ENCODE peak calls at places on chromosomes 13 and 19, in eight cellular contexts. One of them, this sample, is unnamed.
A peak's percentile ranks its signal among the peaks of the same experiment; 100 is the strongest.

GRCh38 chr13:99995503-99996176 is 14.1 kb downstream of the ZIC2 start:
- DNase-seq in RWPE1: no peak
- DNase-seq in AG09319: no peak
- DNase-seq in cardiac fibroblast: peak; percentile 52
- DNase-seq in cardiac muscle cell: no peak
- DNase-seq in activated B cell treated with CpG ODN at 0.5 μM for 24 hours: no peak
- DNase-seq in B cell: peak; percentile 26
- DNase-seq in breast epithelium: no peak
- DNase-seq in this sample: no peak

GRCh38 chr13:100828226-100828625 is 153.6 kb upstream of the TMTC4 start:
- DNase-seq in RWPE1: no peak
- DNase-seq in AG09319: no peak
- DNase-seq in cardiac fibroblast: no peak
- DNase-seq in cardiac muscle cell: peak; percentile 3
- DNase-seq in activated B cell treated with CpG ODN at 0.5 μM for 24 hours: no peak
- DNase-seq in B cell: no peak
- DNase-seq in breast epithelium: no peak
- DNase-seq in this sample: no peak

GRCh38 chr13:24180743-24181384 is 20.3 kb downstream of the SPATA13 start:
- DNase-seq in RWPE1: no peak
- DNase-seq in AG09319: no peak
- DNase-seq in cardiac fibroblast: peak; percentile 49
- DNase-seq in cardiac muscle cell: peak; percentile 19
- DNase-seq in activated B cell treated with CpG ODN at 0.5 μM for 24 hours: no peak
- DNase-seq in B cell: no peak
- DNase-seq in breast epithelium: no peak
- DNase-seq in this sample: no peak

GRCh38 chr13:25602206-25602605 is 230.4 kb downstream of the ATP8A2 start:
- DNase-seq in RWPE1: no peak
- DNase-seq in AG09319: no peak
- DNase-seq in cardiac fibroblast: no peak
- DNase-seq in cardiac muscle cell: no peak
- DNase-seq in activated B cell treated with CpG ODN at 0.5 μM for 24 hours: no peak
- DNase-seq in B cell: no peak
- DNase-seq in breast epithelium: no peak
- DNase-seq in this sample: no peak

GRCh38 chr19:47380559-47380958 is 31.4 kb downstream of the DHX34 start:
- DNase-seq in RWPE1: no peak
- DNase-seq in AG09319: no peak
- DNase-seq in cardiac fibroblast: no peak
- DNase-seq in cardiac muscle cell: no peak
- DNase-seq in activated B cell treated with CpG ODN at 0.5 μM for 24 hours: no peak
- DNase-seq in B cell: no peak
- DNase-seq in breast epithelium: no peak
- DNase-seq in this sample: no peak

GRCh38 chr19:34393629-34394028 is 10.6 kb upstream of the PDCD2L start:
- DNase-seq in RWPE1: no peak
- DNase-seq in AG09319: no peak
- DNase-seq in cardiac fibroblast: no peak
- DNase-seq in cardiac muscle cell: no peak
- DNase-seq in activated B cell treated with CpG ODN at 0.5 μM for 24 hours: no peak
- DNase-seq in B cell: no peak
- DNase-seq in breast epithelium: no peak
- DNase-seq in this sample: no peak

GRCh38 chr19:10417598-10418280 is 2.6 kb upstream of the PDE4A start:
- DNase-seq in RWPE1: no peak
- DNase-seq in AG09319: no peak
- DNase-seq in cardiac fibroblast: no peak
- DNase-seq in cardiac muscle cell: no peak
- DNase-seq in activated B cell treated with CpG ODN at 0.5 μM for 24 hours: no peak
- DNase-seq in B cell: peak; percentile 45
- DNase-seq in breast epithelium: no peak
- DNase-seq in this sample: no peak

GRCh38 chr19:2624537-2625091 is 77.9 kb downstream of the GNG7 start:
- DNase-seq in RWPE1: no peak
- DNase-seq in AG09319: no peak
- DNase-seq in cardiac fibroblast: no peak
- DNase-seq in cardiac muscle cell: no peak
- DNase-seq in activated B cell treated with CpG ODN at 0.5 μM for 24 hours: no peak
- DNase-seq in B cell: peak; percentile 71
- DNase-seq in breast epithelium: no peak
- DNase-seq in this sample: no peak

GRCh38 chr19:47263169-47263560 is 6.8 kb downstream of the CCDC9 start:
- DNase-seq in RWPE1: no peak
- DNase-seq in AG09319: no peak
- DNase-seq in cardiac fibroblast: no peak
- DNase-seq in cardiac muscle cell: no peak
- DNase-seq in activated B cell treated with CpG ODN at 0.5 μM for 24 hours: no peak
- DNase-seq in B cell: no peak
- DNase-seq in breast epithelium: no peak
- DNase-seq in this sample: no peak

GRCh38 chr19:52823676-52824075 is 2.2 kb upstream of the ZNF28 start:
- DNase-seq in RWPE1: no peak
- DNase-seq in AG09319: no peak
- DNase-seq in cardiac fibroblast: no peak
- DNase-seq in cardiac muscle cell: no peak
- DNase-seq in activated B cell treated with CpG ODN at 0.5 μM for 24 hours: no peak
- DNase-seq in B cell: no peak
- DNase-seq in breast epithelium: no peak
- DNase-seq in this sample: no peak

GRCh38 chr13:111363591-111363990 is 43.1 kb downstream of the TEX29 start:
- DNase-seq in RWPE1: no peak
- DNase-seq in AG09319: no peak
- DNase-seq in cardiac fibroblast: no peak
- DNase-seq in cardiac muscle cell: no peak
- DNase-seq in activated B cell treated with CpG ODN at 0.5 μM for 24 hours: no peak
- DNase-seq in B cell: no peak
- DNase-seq in breast epithelium: no peak
- DNase-seq in this sample: no peak

GRCh38 chr13:51175639-51176038 is 46.6 kb upstream of the FAM124A start:
- DNase-seq in RWPE1: no peak
- DNase-seq in AG09319: no peak
- DNase-seq in cardiac fibroblast: no peak
- DNase-seq in cardiac muscle cell: no peak
- DNase-seq in activated B cell treated with CpG ODN at 0.5 μM for 24 hours: no peak
- DNase-seq in B cell: no peak
- DNase-seq in breast epithelium: no peak
- DNase-seq in this sample: no peak

DNA sequence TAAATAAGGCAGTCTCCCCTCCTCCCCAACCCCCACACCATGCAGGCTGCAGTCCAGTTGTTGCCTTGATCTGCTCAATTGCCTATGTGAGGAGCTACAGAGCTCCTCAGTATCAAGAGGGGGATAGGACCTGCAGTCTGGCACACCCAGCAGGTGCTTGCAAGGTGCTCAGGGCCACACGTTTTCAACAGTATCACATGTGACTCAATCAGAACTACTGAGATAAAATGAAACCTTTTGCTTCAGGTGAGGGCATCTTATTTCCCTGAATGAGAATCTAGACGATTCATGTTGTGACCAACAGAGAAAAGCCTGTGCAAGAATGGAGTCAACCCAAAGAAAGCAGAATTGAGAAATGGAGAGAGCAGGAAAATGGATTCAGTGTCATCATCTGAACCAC is 23.5 kb upstream of the LRCH1 start:
- DNase-seq in RWPE1: no peak
- DNase-seq in AG09319: no peak
- DNase-seq in cardiac fibroblast: no peak
- DNase-seq in cardiac muscle cell: no peak
- DNase-seq in activated B cell treated with CpG ODN at 0.5 μM for 24 hours: no peak
- DNase-seq in B cell: no peak
- DNase-seq in breast epithelium: no peak
- DNase-seq in this sample: no peak
- TF ChIP-seq CTCF in RWPE1: no peak
- TF ChIP-seq CTCF in AG09319: no peak
- TF ChIP-seq CTCF in cardiac fibroblast: no peak
- TF ChIP-seq CTCF in cardiac muscle cell: no peak
- TF ChIP-seq CTCF in activated B cell treated with CpG ODN at 0.5 μM for 24 hours: no peak
- TF ChIP-seq CTCF in B cell: no peak
- TF ChIP-seq CTCF in breast epithelium: no peak
- TF ChIP-seq CTCF in this sample: no peak

GRCh38 chr13:73417012-73417615 is 358.3 kb downstream of the KLF5 start:
- DNase-seq in RWPE1: no peak
- DNase-seq in AG09319: no peak
- DNase-seq in cardiac fibroblast: peak; percentile 19
- DNase-seq in cardiac muscle cell: peak; percentile 19
- DNase-seq in activated B cell treated with CpG ODN at 0.5 μM for 24 hours: no peak
- DNase-seq in B cell: no peak
- DNase-seq in breast epithelium: no peak
- DNase-seq in this sample: no peak
- TF ChIP-seq CTCF in RWPE1: peak; percentile 11
- TF ChIP-seq CTCF in AG09319: peak; percentile 21
- TF ChIP-seq CTCF in cardiac fibroblast: no peak
- TF ChIP-seq CTCF in cardiac muscle cell: peak; percentile 24
- TF ChIP-seq CTCF in activated B cell treated with CpG ODN at 0.5 μM for 24 hours: no peak
- TF ChIP-seq CTCF in B cell: no peak
- TF ChIP-seq CTCF in breast epithelium: peak; percentile 28
- TF ChIP-seq CTCF in this sample: no peak

DNA sequence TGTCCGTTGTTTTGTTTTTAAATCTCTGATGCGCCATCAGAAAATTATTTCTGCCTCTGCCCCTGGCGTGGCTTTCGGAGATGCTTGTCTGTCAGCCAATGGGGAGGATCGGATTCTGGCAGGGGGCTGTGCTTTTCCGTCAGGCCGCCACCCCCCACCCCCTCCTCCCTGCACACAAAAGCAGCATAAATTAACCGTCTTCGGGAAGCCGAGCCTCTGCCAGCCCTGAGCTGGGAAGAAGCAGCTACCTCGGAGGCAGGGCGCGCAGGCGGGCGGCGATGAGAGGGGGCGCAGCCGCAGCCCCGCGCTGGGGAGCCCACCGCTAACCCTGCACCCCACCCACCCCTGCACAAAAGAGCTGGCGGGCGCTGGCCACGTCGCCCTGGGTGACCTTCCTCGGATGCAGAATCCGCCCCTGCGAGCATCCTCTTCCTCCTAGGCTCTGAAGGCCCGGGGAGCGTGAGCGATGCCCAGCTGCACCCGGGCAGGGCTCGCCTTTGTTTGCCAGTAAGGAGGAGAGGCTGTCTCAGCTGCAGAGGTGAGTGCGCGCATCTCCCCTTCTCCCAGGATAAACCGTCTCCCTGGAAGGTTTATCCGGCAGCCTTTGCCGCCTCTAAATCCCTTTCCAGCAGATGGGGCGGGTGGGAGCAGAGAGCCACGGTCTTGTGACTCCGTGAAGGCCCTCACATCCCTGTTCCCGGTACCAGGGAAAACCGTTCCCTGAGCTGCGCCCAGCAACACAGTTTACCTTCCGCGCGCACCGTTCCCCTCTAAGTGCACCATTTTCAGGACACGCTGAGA is at the start of gene ATCAY:
- DNase-seq in RWPE1: no peak
- DNase-seq in AG09319: no peak
- DNase-seq in cardiac fibroblast: no peak
- DNase-seq in cardiac muscle cell: peak; percentile 3
- DNase-seq in activated B cell treated with CpG ODN at 0.5 μM for 24 hours: no peak
- DNase-seq in B cell: no peak
- DNase-seq in breast epithelium: no peak
- DNase-seq in this sample: no peak
- TF ChIP-seq CTCF in RWPE1: no peak
- TF ChIP-seq CTCF in AG09319: no peak
- TF ChIP-seq CTCF in cardiac fibroblast: no peak
- TF ChIP-seq CTCF in cardiac muscle cell: no peak
- TF ChIP-seq CTCF in activated B cell treated with CpG ODN at 0.5 μM for 24 hours: no peak
- TF ChIP-seq CTCF in B cell: no peak
- TF ChIP-seq CTCF in breast epithelium: no peak
- TF ChIP-seq CTCF in this sample: no peak

GRCh38 chr13:52405369-52405766 is 604 bp downstream of the THSD1 start:
- DNase-seq in RWPE1: peak; percentile 26
- DNase-seq in AG09319: no peak
- DNase-seq in cardiac fibroblast: peak; percentile 9
- DNase-seq in cardiac muscle cell: no peak
- DNase-seq in activated B cell treated with CpG ODN at 0.5 μM for 24 hours: no peak
- DNase-seq in B cell: peak; percentile 8
- DNase-seq in breast epithelium: no peak
- DNase-seq in this sample: no peak

GRCh38 chr13:52395704-52396103 is 10.3 kb downstream of the THSD1 start:
- DNase-seq in RWPE1: no peak
- DNase-seq in AG09319: no peak
- DNase-seq in cardiac fibroblast: no peak
- DNase-seq in cardiac muscle cell: no peak
- DNase-seq in activated B cell treated with CpG ODN at 0.5 μM for 24 hours: no peak
- DNase-seq in B cell: no peak
- DNase-seq in breast epithelium: no peak
- DNase-seq in this sample: no peak

GRCh38 chr13:52393572-52394357 is 12.2 kb downstream of the THSD1 start:
- DNase-seq in RWPE1: no peak
- DNase-seq in AG09319: no peak
- DNase-seq in cardiac fibroblast: no peak
- DNase-seq in cardiac muscle cell: no peak
- DNase-seq in activated B cell treated with CpG ODN at 0.5 μM for 24 hours: no peak
- DNase-seq in B cell: no peak
- DNase-seq in breast epithelium: no peak
- DNase-seq in this sample: no peak

GRCh38 chr13:52399037-52399436 is 6.9 kb downstream of the THSD1 start:
- DNase-seq in RWPE1: no peak
- DNase-seq in AG09319: no peak
- DNase-seq in cardiac fibroblast: no peak
- DNase-seq in cardiac muscle cell: peak; percentile 30
- DNase-seq in activated B cell treated with CpG ODN at 0.5 μM for 24 hours: no peak
- DNase-seq in B cell: no peak
- DNase-seq in breast epithelium: no peak
- DNase-seq in this sample: no peak

DNA sequence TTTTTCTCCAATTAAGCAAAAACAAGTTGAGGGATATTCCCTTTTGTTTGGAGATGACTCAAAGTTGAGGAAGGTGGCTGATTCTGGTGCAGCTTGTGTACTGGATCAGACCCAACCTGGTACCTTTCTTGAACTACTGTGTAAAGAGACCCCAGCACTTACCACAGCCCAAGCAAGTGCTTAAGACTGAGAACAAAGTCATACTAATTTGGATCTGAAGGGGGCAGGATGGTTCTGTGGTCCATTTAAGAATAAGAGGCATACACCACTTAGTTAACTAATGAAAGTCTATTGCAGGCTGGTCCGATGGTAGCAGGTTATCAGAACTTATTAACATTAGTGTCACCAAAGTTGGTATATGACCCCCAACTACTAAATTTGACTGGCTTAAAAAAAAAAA is 6.3 kb downstream of the THSD1 start:
- DNase-seq in RWPE1: no peak
- DNase-seq in AG09319: no peak
- DNase-seq in cardiac fibroblast: peak; percentile 58
- DNase-seq in cardiac muscle cell: peak; percentile 45
- DNase-seq in activated B cell treated with CpG ODN at 0.5 μM for 24 hours: no peak
- DNase-seq in B cell: no peak
- DNase-seq in breast epithelium: no peak
- DNase-seq in this sample: no peak
- TF ChIP-seq CTCF in RWPE1: no peak
- TF ChIP-seq CTCF in AG09319: no peak
- TF ChIP-seq CTCF in cardiac fibroblast: peak; percentile 29
- TF ChIP-seq CTCF in cardiac muscle cell: peak; percentile 28
- TF ChIP-seq CTCF in activated B cell treated with CpG ODN at 0.5 μM for 24 hours: no peak
- TF ChIP-seq CTCF in B cell: no peak
- TF ChIP-seq CTCF in breast epithelium: no peak
- TF ChIP-seq CTCF in this sample: no peak

DNA sequence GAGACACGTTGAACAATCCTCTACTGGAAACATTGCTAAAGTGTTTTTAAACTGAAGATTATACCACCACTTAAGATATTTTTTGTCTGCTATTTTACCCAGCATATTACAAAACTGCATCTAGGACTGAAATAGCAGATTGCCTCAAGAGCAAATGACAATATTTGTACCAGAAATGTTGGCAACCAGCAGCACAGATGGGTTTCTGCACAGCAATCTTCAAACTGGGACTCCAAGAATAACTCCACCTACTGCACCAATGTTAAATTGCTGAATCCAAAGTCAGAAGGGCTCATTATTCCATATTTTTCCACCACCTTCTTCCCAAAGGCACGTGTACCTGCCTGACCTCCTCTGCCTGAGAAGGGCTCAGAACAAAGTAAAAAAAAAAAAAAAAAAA is 79.6 kb downstream of the FOXO1 start:
- DNase-seq in RWPE1: no peak
- DNase-seq in AG09319: no peak
- DNase-seq in cardiac fibroblast: no peak
- DNase-seq in cardiac muscle cell: peak; percentile 30
- DNase-seq in activated B cell treated with CpG ODN at 0.5 μM for 24 hours: no peak
- DNase-seq in B cell: no peak
- DNase-seq in breast epithelium: no peak
- DNase-seq in this sample: no peak
- TF ChIP-seq CTCF in RWPE1: no peak
- TF ChIP-seq CTCF in AG09319: no peak
- TF ChIP-seq CTCF in cardiac fibroblast: peak; percentile 15
- TF ChIP-seq CTCF in cardiac muscle cell: peak; percentile 6
- TF ChIP-seq CTCF in activated B cell treated with CpG ODN at 0.5 μM for 24 hours: no peak
- TF ChIP-seq CTCF in B cell: no peak
- TF ChIP-seq CTCF in breast epithelium: no peak
- TF ChIP-seq CTCF in this sample: no peak

This sample was measured in omental fat pad.